ENCODE peak calls at places on chromosomes 16 and 17, in four cellular contexts. K is K562, A is HCT116, X is HepG2. C is an unnamed sample. For H3K4me1, the result is how much of the 10 kb centered on the place peaks cover.

GRCh38 chr17:12580640-12581039 is 85.0 kb upstream of the MYOCD start:
- DNase-seq in K (no peak), A (no peak), X (no peak), C (no peak)

GRCh38 chr16:49344401-49344800 is 29.2 kb upstream of the C16orf78 start:
- DNase-seq in K (no peak), A (no peak), X (no peak), C (no peak)

GRCh38 chr17:41267711-41268110 is 2.5 kb downstream of the KRTAP9-6 start:
- DNase-seq in K (no peak), A (no peak), X (no peak), C (no peak)

GRCh38 chr16:28098171-28098958 is 34.9 kb upstream of the GSG1L start:
- DNase-seq in K (no peak), A (no peak), X (no peak), C (no peak)

GRCh38 chr16:81313731-81314602 is 795 bp upstream of the GAN start:
- DNase-seq in K (no peak), A (no peak), X (peak), C (no peak)

GRCh38 chr16:10812352-10813122 is 6.1 kb downstream of the TVP23A start:
- DNase-seq in K (no peak), A (no peak), X (no peak), C (no peak)

GRCh38 chr16:23557779-23558330 is 328 bp downstream of the UBFD1 start:
- DNase-seq in K (no peak), A (no peak), X (peak), C (no peak)

GRCh38 chr17:30291571-30292489 is at the start of gene BLMH:
- DNase-seq in K (peak), A (no peak), X (peak), C (no peak)

GRCh38 chr16:56107944-56108583 is 83.2 kb upstream of the GNAO1 start:
- DNase-seq in K (no peak), A (no peak), X (no peak), C (no peak)

GRCh38 chr17:19247423-19247822 is 10.3 kb downstream of the EPN2 start:
- DNase-seq in K (no peak), A (no peak), X (no peak), C (no peak)

GRCh38 chr17:74598346-74599022 is 6.4 kb upstream of the CD300LD start:
- DNase-seq in K (no peak), A (no peak), X (no peak), C (no peak)

GRCh38 chr17:1970843-1971384 is 54.2 kb downstream of the RTN4RL1 start:
- DNase-seq in K (no peak), A (no peak), X (no peak), C (no peak)

GRCh38 chr16:74304164-74304834 is 7.7 kb downstream of the PSMD7 start:
- DNase-seq in K (no peak), A (no peak), X (peak), C (no peak)

GRCh38 chr16:31128711-31129567 is 6.6 kb downstream of the PRSS8 start:
- DNase-seq in K (peak), A (no peak), X (no peak), C (no peak)

GRCh38 chr17:51630101-51630671 is 369.8 kb downstream of the UTP18 start:
- DNase-seq in K (no peak), A (no peak), X (peak), C (no peak)

GRCh38 chr16:25140459-25140858 is 28.9 kb downstream of the LCMT1 start:
- DNase-seq in K (no peak), A (no peak), X (no peak), C (no peak)

GRCh38 chr16:24838554-24839266 is 7.1 kb upstream of the SLC5A11 start:
- DNase-seq in K (peak), A (no peak), X (peak), C (no peak)

GRCh38 chr16:15038689-15039088 is 17.2 kb downstream of the NTAN1 start:
- DNase-seq in K (no peak), A (no peak), X (no peak), C (no peak)

GRCh38 chr17:27282054-27282501 is 11.8 kb upstream of the WSB1 start:
- DNase-seq in K (no peak), A (no peak), X (no peak), C (no peak)

GRCh38 chr17:36720131-36720530 is 118.7 kb downstream of the MRM1 start:
- DNase-seq in K (no peak), A (no peak), X (no peak), C (no peak)

GRCh38 chr17:38958756-38959155 is 8.4 kb downstream of the FBXO47 start:
- DNase-seq in K (no peak), A (no peak), X (no peak), C (no peak)

GRCh38 chr16:8639694-8640093 is 18.2 kb downstream of the METTL22 start:
- DNase-seq in K (no peak), A (no peak), X (no peak), C (no peak)

GRCh38 chr17:83152745-83153611 is 73.6 kb downstream of the METRNL start:
- DNase-seq in K (no peak), A (no peak), X (no peak), C (no peak)

GRCh38 chr17:10768766-10769383 is 35.0 kb downstream of the TMEM238L start:
- DNase-seq in K (no peak), A (no peak), X (no peak), C (no peak)

GRCh38 chr16:28549301-28549899 is 4.3 kb upstream of the SGF29 start:
- DNase-seq in K (no peak), A (peak), X (peak), C (no peak)

GRCh38 chr16:56257666-56258359 is 66.5 kb downstream of the GNAO1 start:
- DNase-seq in K (no peak), A (no peak), X (no peak), C (no peak)

GRCh38 chr16:4261557-4262172 is 11.2 kb downstream of the TFAP4 start:
- DNase-seq in K (peak), A (peak), X (peak), C (no peak)

GRCh38 chr16:70708381-70709253 is 22.8 kb upstream of the MTSS2 start:
- DNase-seq in K (no peak), A (no peak), X (no peak), C (no peak)

GRCh38 chr17:78589885-78590284 is 12.7 kb upstream of the DNAH17 start:
- DNase-seq in K (no peak), A (no peak), X (no peak), C (no peak)

GRCh38 chr17:63702223-63702577 is 2.3 kb upstream of the LIMD2 start:
- DNase-seq in K (no peak), A (no peak), X (no peak), C (no peak)

GRCh38 chr17:68417317-68417716 is 40.0 kb downstream of the WIPI1 start:
- DNase-seq in K (no peak), A (no peak), X (no peak), C (no peak)

GRCh38 chr17:34420254-34420766 is 57.3 kb upstream of the CCL1 start:
- DNase-seq in K (peak), A (peak), X (peak), C (peak)

GRCh38 chr16:49884033-49884707 is 28.3 kb upstream of the ZNF423 start:
- DNase-seq in K (no peak), A (no peak), X (peak), C (no peak)

GRCh38 chr16:8763083-8763482 is 34.4 kb downstream of the TMEM186 start:
- DNase-seq in K (no peak), A (no peak), X (no peak), C (no peak)

GRCh38 chr16:9625122-9625521 is 533.7 kb downstream of the HAPSTR1 start:
- DNase-seq in K (no peak), A (no peak), X (no peak), C (no peak)

GRCh38 chr16:81623365-81624102 is 155.6 kb upstream of the PLCG2 start:
- DNase-seq in K (peak), A (peak), X (peak), C (no peak)

GRCh38 chr16:53417011-53417410 is 17.3 kb upstream of the RBL2 start:
- DNase-seq in K (no peak), A (no peak), X (no peak), C (no peak)

GRCh38 chr16:71311553-71312158 is 22.5 kb upstream of the CMTR2 start:
- DNase-seq in K (peak), A (no peak), X (peak), C (peak)

GRCh38 chr17:57245786-57246185 is 10.5 kb upstream of the MSI2 start:
- DNase-seq in K (no peak), A (no peak), X (no peak), C (no peak)

GRCh38 chr17:57247261-57247660 is 9.1 kb upstream of the MSI2 start:
- DNase-seq in K (no peak), A (no peak), X (no peak), C (no peak)

GRCh38 chr17:57243171-57243622 is 13.1 kb upstream of the MSI2 start:
- DNase-seq in K (peak), A (peak), X (peak), C (peak)

GRCh38 chr17:57246257-57246656 is 10.1 kb upstream of the MSI2 start:
- DNase-seq in K (no peak), A (no peak), X (no peak), C (no peak)

DNA sequence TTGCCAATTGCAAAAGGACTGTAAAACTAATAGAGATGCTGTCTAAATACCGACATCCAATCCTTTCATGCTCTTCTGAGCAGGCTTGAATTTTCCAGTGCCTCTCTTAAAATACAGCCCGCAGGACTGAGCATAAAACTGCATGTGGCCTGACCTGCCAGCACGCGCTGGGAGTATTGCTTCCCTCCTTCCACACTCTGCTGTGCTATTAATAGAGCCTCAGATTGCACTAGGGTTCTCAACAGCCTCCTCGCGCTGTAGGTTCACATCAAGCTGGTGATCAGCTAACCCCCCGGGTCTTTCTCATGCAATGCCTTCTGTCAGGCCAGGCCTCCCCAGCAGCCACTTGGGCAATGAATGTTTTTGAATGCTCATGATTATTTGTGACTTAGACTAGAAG is 14.2 kb upstream of the MSI2 start:
- DNase-seq in K (no peak), A (no peak), X (no peak), C (no peak)
- TF ChIP-seq REST in K (no peak), A (no peak), X (no peak), C (no peak)

DNA sequence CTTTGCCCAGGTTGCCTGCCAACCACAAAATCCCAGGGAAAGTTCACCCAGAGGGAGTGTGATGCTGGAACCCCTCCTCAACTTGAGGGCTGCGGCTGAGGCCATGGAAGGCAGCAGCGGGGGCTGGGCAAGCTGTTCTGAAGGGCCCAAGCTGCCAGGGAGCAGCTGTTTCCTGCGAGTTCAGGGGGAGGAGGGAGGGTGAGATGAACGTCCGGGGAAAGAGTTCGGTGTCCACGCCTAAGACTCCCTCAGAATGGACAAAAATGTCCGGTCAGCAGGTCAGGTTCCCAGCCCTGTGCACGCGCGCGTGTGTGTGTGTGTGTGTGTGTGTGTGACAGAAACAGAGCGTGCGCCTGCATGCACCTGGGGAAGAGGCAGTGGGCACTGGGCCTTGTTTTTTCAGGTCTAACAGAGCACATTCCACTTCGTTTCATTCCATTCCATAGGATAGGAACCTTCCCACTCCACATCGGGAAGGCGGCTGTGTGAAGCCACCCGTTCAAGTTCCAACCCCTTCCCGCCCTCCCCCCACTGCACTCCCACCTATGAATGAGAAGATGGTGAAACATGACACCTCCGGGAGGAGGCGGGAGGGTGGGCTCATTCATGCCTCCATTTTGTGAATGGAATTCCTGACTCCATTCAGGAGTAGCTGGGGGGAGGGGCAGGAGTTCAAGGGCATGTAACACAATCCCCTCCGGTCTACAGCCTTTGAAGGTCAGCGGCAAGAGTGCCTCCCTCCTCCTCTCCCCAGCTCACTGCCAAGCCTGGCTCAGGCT is 15.6 kb downstream of the ETV4 start:
- DNase-seq in K (peak), A (peak), X (peak), C (no peak)
- TF ChIP-seq TCF7L2 in K (no peak), A (peak), X (peak), C (no peak)

GRCh38 chr17:79832211-79833109 is 6.8 kb downstream of the CBX4 start:
- DNase-seq in K (peak), A (no peak), X (peak), C (no peak)
- H3K4me1 ChIP-seq in K (half or more), A (half or more), X (half or more), C (half or more)

GRCh38 chr17:17972126-17972951 is at the start of the genes DRC3 and TOM1L2:
- DNase-seq in K (peak), A (peak), X (peak), C (peak)
- TF ChIP-seq REST in K (no peak), A (no peak), X (no peak), C (no peak)

GRCh38 chr16:89599451-89599858 is 14.0 kb upstream of the DPEP1 start:
- DNase-seq in K (peak), A (peak), X (peak), C (no peak)
- TF ChIP-seq TCF7L2 in K (no peak), A (no peak), X (no peak), C (no peak)

GRCh38 chr17:61459434-61459809 is 7.2 kb downstream of the TBX4 start:
- DNase-seq in K (no peak), A (no peak), X (no peak), C (no peak)

GRCh38 chr17:61459968-61460718 is 7.9 kb downstream of the TBX4 start:
- DNase-seq in K (no peak), A (no peak), X (no peak), C (no peak)

GRCh38 chr17:61458000-61458399 is 5.8 kb downstream of the TBX4 start:
- DNase-seq in K (no peak), A (no peak), X (no peak), C (no peak)

GRCh38 chr17:61457226-61457983 is 5.2 kb downstream of the TBX4 start:
- DNase-seq in K (no peak), A (no peak), X (no peak), C (no peak)

DNA sequence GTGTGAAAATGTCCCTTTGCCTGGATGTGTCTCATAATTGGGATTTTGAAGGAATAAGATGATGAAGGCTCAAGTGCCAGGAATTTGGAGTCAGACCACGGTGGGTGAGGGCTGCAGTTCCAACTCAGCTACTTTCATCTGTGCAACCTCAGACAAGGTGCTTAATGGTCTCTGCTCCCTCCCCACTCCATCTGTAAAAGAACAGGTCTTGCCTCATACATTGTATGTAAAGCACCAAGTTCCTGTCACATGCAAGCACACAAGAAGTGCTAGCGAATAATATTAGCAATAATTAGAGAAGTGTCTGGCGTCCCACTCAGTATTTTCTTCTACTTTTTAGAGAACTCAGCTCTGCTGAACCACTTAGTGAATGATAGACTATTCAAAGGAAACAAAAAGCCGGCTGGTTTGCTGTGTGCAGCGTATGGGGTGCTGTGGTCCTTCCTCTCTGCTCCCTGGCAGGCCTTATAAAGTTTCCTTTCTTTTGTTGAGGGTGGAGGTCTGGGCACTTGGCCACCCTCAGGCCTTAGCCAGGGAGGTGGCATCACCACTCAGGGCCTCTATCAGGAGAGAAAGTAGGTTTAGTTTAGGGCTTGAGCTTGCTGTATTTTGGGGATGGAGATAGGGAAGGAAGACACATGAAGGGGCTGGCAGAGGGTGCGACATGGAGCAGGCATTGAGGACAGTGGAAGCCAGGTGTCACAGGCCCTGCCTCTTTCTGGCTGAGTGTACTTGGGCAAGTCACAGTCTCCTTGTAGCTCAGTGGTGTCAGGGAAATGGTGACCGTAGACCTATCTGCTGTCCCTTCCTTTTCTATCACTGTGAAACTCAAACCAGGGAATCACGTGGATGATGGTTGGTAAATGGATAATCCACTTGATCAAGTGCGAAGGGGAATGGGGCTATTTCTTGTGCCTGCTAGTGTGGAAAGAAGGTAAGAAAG is 6.5 kb downstream of the TBX4 start:
- DNase-seq in K (no peak), A (no peak), X (no peak), C (no peak)
- H3K4me1 ChIP-seq in K (under half), A (under half), X (half or more), C (under half)

GRCh38 chr17:56785997-56786680 is 47.6 kb downstream of the C17orf67 start:
- DNase-seq in K (no peak), A (no peak), X (no peak), C (no peak)

GRCh38 chr17:56792267-56792666 is 41.5 kb downstream of the C17orf67 start:
- DNase-seq in K (no peak), A (no peak), X (no peak), C (no peak)

GRCh38 chr17:56785396-56785795 is 48.3 kb downstream of the C17orf67 start:
- DNase-seq in K (no peak), A (no peak), X (no peak), C (no peak)

GRCh38 chr17:56781944-56782737 is 51.6 kb downstream of the C17orf67 start:
- DNase-seq in K (no peak), A (no peak), X (no peak), C (no peak)

DNA sequence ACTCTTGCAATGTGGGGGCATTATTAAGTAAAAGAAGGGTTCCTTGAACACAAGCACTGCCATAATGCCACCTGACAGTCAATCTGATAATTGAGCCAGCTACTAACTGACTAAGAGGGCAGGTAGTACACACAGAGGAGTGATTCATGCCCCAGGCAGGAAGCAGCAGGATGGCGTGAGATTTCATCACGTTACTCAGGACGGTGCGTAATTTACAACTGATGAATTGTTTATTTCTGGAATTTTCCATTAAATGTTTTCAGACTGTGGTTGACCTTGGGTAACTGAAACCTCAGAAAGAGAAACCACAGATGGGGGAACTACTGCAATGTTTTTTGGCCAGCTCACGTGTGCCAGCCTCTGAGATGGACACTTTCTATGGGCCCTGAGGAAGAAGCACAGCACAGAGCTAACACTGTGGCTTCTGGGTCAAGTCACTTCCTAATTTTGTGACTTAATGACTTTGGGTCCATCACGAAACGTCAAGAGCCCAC is 46.7 kb downstream of the C17orf67 start:
- DNase-seq in K (no peak), A (peak), X (peak), C (peak)
- TF ChIP-seq REST in K (no peak), A (no peak), X (no peak), C (no peak)